ENCODE peak calls at places on chromosomes 16 and 17, in four cellular contexts. W, G, V and L are unnamed samples. For H3K36me3 and H3K27me3, the result is how much of the 10 kb centered on the place peaks cover.

GRCh38 chr17:5203908-5204294 is 12.2 kb upstream of the ZNF594 start:
- DNase-seq in W (no peak), G (peak), V (no peak), L (no peak)

GRCh38 chr17:10349403-10349802 is 23.4 kb downstream of the MYH13 start:
- DNase-seq in W (no peak), G (no peak), V (no peak), L (no peak)

GRCh38 chr17:39818282-39819000 is 45.7 kb downstream of the IKZF3 start:
- DNase-seq in W (no peak), G (no peak), V (no peak), L (no peak)

GRCh38 chr17:9434502-9435113 is 141.0 kb downstream of the STX8 start:
- DNase-seq in W (no peak), G (peak), V (no peak), L (no peak)

GRCh38 chr16:23296994-23297393 is 5.1 kb upstream of the SCNN1B start:
- DNase-seq in W (no peak), G (no peak), V (peak), L (peak)

GRCh38 chr17:77358801-77359716 is 218.3 kb downstream of the SEC14L1 start:
- DNase-seq in W (no peak), G (no peak), V (no peak), L (no peak)

GRCh38 chr17:78130080-78130438 is 512 bp upstream of the TMC8 start:
- DNase-seq in W (no peak), G (no peak), V (no peak), L (no peak)

GRCh38 chr17:7109461-7110322 is 4.9 kb downstream of the ASGR2 start:
- DNase-seq in W (no peak), G (no peak), V (no peak), L (no peak)

GRCh38 chr17:59803377-59803757 is 89.4 kb downstream of the TUBD1 start:
- DNase-seq in W (no peak), G (no peak), V (no peak), L (no peak)

GRCh38 chr17:58325289-58325726 is 3.3 kb downstream of the TSPOAP1 start:
- DNase-seq in W (no peak), G (no peak), V (no peak), L (peak)

GRCh38 chr17:48153711-48154642 is 46.4 kb downstream of the SNX11 start:
- DNase-seq in W (no peak), G (peak), V (peak), L (peak)

GRCh38 chr17:15260376-15261062 is 4.6 kb downstream of the PMP22 start:
- DNase-seq in W (peak), G (peak), V (peak), L (peak)

GRCh38 chr17:64343833-64344637 is 46.6 kb downstream of the PECAM1 start:
- DNase-seq in W (peak), G (peak), V (peak), L (peak)

GRCh38 chr17:78013683-78014467 is 55.4 kb downstream of the TNRC6C start:
- DNase-seq in W (no peak), G (peak), V (peak), L (peak)

GRCh38 chr16:2779978-2780898 is 3.2 kb upstream of the ELOB start:
- DNase-seq in W (peak), G (no peak), V (no peak), L (no peak)

GRCh38 chr16:75733305-75734141 is 7.2 kb upstream of the CPHXL start:
- DNase-seq in W (peak), G (peak), V (peak), L (no peak)

GRCh38 chr17:7404737-7405412 is 978 bp upstream of the TMEM256 start:
- DNase-seq in W (peak), G (no peak), V (peak), L (peak)

GRCh38 chr17:7894226-7894625 is 5.6 kb downstream of the CHD3 start:
- DNase-seq in W (no peak), G (no peak), V (no peak), L (no peak)

GRCh38 chr16:84198401-84198800 is 7.4 kb downstream of the ADAD2 start:
- DNase-seq in W (no peak), G (peak), V (no peak), L (no peak)

GRCh38 chr17:45902892-45903346 is 8.6 kb downstream of the MAPT start:
- DNase-seq in W (no peak), G (no peak), V (peak), L (peak)
- H3K27ac ChIP-seq in W (no peak), G (no peak), V (no peak), L (no peak)

DNA sequence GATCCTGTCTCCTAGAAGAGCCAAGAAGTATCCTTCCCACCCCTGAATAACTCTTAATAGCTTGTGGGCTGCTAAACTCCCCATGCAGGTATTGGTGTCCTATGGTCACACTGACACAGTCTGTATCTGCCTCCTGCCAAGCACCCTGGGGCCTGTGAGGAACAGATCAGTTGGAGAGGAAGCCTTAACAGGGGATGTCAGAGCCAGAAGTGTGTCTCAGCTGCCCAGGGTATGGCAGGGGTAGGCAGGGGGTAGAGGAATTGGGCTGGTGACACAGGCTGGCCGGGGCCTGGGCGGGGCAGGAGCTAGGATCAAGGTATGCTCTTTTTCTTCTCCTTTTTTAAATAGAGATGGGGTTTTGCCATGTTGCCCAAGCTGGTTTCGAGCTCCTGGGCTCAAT is 44.7 kb downstream of the DDX19A start:
- DNase-seq in W (no peak), G (no peak), V (no peak), L (no peak)
- H3K36me3 ChIP-seq in W (under half), G (under half), V (under half), L (under half)

GRCh38 chr17:79401704-79402075 is 209.2 kb downstream of the RBFOX3 start:
- DNase-seq in W (no peak), G (no peak), V (no peak), L (no peak)
- H3K27me3 ChIP-seq in W (under half), G (under half), V (under half), L (under half)

GRCh38 chr16:81315271-81316175 is 761 bp downstream of the GAN start:
- DNase-seq in W (peak), G (peak), V (peak), L (peak)
- H3K27ac ChIP-seq in W (peak), G (peak), V (peak), L (peak)

DNA sequence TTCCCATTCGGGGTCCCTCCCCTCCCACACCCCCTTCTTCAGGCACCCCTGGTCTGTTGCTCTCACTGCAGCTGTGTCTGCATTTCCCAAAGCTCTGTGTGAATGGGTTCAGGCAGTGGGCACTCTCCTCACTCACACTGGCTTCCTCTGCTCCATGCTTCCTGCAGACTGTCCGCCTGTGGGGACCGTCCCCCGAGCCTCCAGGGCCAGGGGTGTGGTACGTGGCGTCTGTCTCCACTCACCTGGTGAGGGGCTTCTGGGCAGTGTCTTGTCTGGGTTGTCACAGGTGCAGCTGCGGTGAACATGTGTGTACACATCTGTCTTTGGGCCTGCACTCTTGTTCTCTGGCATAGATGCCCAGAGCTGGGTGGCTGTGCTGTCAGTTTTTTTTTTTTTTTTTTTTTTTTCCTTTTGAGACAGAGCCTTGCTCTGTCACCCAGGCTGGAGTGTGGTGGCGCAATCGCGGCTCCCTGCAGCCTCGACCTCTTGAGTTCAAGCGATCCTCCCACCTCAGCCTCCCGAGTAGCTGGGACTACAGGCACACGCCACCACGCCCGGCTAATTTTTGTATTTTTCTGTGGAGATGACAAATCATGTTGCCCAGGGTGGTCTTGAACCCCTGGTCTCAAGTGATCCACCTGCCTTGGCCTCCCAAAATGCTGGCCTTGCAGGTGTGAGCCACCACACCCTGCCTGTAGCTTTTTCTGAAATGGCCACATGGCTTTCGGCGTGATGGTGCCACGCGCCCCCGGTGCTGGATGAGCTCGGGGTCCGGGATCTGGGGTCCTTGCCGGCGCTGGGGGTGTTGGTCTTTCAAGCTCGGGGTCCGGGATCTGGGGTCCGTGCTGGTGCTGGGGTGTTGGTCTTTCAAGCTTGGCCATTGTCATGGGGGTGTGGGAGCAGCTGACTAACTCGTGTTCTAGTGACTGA is 56.5 kb upstream of the ZNF750 start:
- DNase-seq in W (no peak), G (no peak), V (no peak), L (no peak)
- H3K36me3 ChIP-seq in W (under half), G (under half), V (under half), L (under half)

GRCh38 chr17:53765129-53765528 is 57.6 kb upstream of the KIF2B start:
- DNase-seq in W (no peak), G (no peak), V (no peak), L (no peak)
- H3K27me3 ChIP-seq in W (under half), G (under half), V (under half), L (under half)

GRCh38 chr17:1455748-1456599 is at the start of gene CRK:
- DNase-seq in W (peak), G (peak), V (peak), L (peak)
- H3K27ac ChIP-seq in W (peak), G (peak), V (peak), L (peak)

DNA sequence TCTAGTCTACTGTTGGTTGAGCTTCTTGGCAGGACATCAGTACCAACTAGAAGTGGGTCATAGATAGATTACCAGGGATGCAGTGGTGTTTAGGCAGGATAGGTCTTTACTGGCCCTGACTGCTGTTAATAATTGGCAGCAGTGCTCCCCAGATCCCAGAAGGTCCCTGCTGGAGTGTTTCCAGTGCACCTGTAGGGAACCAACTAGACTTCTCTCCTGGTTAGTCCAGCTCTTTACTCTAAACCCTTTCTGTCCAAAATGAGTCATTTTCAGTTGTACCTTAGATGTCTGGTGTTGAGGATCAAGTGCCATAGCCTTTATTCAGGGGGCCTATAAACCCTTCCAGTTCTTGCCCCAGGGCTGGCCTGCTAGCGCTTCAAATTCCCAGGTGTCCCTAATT is 8.7 kb downstream of the POLR2C start:
- DNase-seq in W (no peak), G (no peak), V (no peak), L (no peak)
- H3K36me3 ChIP-seq in W (half or more), G (under half), V (half or more), L (under half)

DNA sequence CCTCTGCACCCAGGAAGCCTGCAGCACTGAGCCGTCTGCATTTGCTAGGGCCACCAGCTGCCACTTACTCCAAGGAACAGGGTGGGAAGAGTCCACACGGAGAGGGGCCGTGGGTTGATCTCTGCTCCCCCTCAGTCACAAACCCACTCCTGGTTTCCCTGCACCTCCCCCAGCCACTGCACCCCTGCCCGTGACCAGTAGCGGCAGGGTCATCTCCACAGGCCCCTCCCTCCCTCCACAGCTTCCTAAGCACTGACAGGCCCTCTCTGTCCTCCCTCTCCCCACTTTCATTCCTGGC is 75.2 kb downstream of the RBFOX3 start:
- DNase-seq in W (no peak), G (no peak), V (no peak), L (no peak)
- H3K27me3 ChIP-seq in W (under half), G (under half), V (under half), L (under half)